ENCODE peak calls at places on chromosomes 5 and 9, in six cellular contexts. H, B, I, Y, E and M are unnamed samples.

GRCh38 chr9:135282001-135282731 is 194.7 kb downstream of the OLFM1 start:
- DNase-seq in H (peak; percentile 41), B (peak; percentile 32), I (peak; percentile 73), Y (no peak), E (no peak), M (no peak)

GRCh38 chr9:110980261-110980660 is 58.0 kb downstream of the LPAR1 start:
- DNase-seq in H (no peak), B (no peak), I (no peak), Y (no peak), E (no peak), M (no peak)

GRCh38 chr5:89313044-89313443 is 430.1 kb upstream of the MEF2C start:
- DNase-seq in H (peak; percentile 77), B (no peak), I (no peak), Y (no peak), E (no peak), M (no peak)

GRCh38 chr5:124649548-124650501 is 96.6 kb downstream of the ZNF608 start:
- DNase-seq in H (peak; percentile 90), B (no peak), I (peak; percentile 73), Y (peak; percentile 82), E (no peak), M (peak; percentile 71)

GRCh38 chr9:84002344-84002743 is 21.7 kb downstream of the RMI1 start:
- DNase-seq in H (peak; percentile 12), B (no peak), I (no peak), Y (no peak), E (no peak), M (no peak)

GRCh38 chr9:76701441-76702031 is 62.7 kb upstream of the PCA3 start:
- DNase-seq in H (no peak), B (no peak), I (no peak), Y (no peak), E (no peak), M (no peak)

GRCh38 chr5:3602713-3603502 is 7.3 kb downstream of the IRX1 start:
- DNase-seq in H (peak; percentile 17), B (no peak), I (peak; percentile 45), Y (no peak), E (no peak), M (no peak)

GRCh38 chr5:9437741-9438240 is 108.1 kb downstream of the SEMA5A start:
- DNase-seq in H (peak; percentile 88), B (no peak), I (no peak), Y (peak; percentile 72), E (no peak), M (no peak)

GRCh38 chr9:111271481-111272080 is 58.4 kb downstream of the OR2K2 start:
- DNase-seq in H (peak; percentile 63), B (no peak), I (no peak), Y (no peak), E (no peak), M (no peak)

GRCh38 chr5:135158982-135159381 is 125.0 kb upstream of the PITX1 start:
- DNase-seq in H (no peak), B (no peak), I (no peak), Y (no peak), E (no peak), M (no peak)

GRCh38 chr5:167786871-167787568 is 504.4 kb upstream of the WWC1 start:
- DNase-seq in H (no peak), B (no peak), I (no peak), Y (no peak), E (no peak), M (no peak)

GRCh38 chr5:68484307-68485068 is 268.9 kb downstream of the PIK3R1 start:
- DNase-seq in H (peak; percentile 66), B (no peak), I (no peak), Y (peak; percentile 84), E (no peak), M (no peak)

GRCh38 chr5:115453391-115454095 is 91.0 kb downstream of the FEM1C start:
- DNase-seq in H (no peak), B (no peak), I (no peak), Y (no peak), E (no peak), M (no peak)

GRCh38 chr5:121660142-121660541 is 191.5 kb upstream of the FTMT start:
- DNase-seq in H (no peak), B (no peak), I (no peak), Y (no peak), E (no peak), M (no peak)

GRCh38 chr5:10289353-10289752 is 18.3 kb downstream of the CMBL start:
- DNase-seq in H (no peak), B (no peak), I (no peak), Y (no peak), E (no peak), M (no peak)

GRCh38 chr9:89234636-89235035 is 56.0 kb upstream of the SHC3 start:
- DNase-seq in H (peak; percentile 32), B (no peak), I (no peak), Y (no peak), E (peak; percentile 30), M (no peak)

GRCh38 chr5:146365618-146366017 is 27.0 kb downstream of the POU4F3 start:
- DNase-seq in H (no peak), B (no peak), I (no peak), Y (no peak), E (no peak), M (no peak)

GRCh38 chr5:162067651-162068411 is at the start of gene GABRG2:
- DNase-seq in H (no peak), B (no peak), I (no peak), Y (no peak), E (no peak), M (no peak)

GRCh38 chr9:116337015-116337414 is 183.4 kb downstream of the PAPPA start:
- DNase-seq in H (peak; percentile 59), B (no peak), I (no peak), Y (peak; percentile 29), E (no peak), M (no peak)

GRCh38 chr5:132673939-132674630 is at the start of gene IL4:
- DNase-seq in H (no peak), B (no peak), I (no peak), Y (no peak), E (no peak), M (no peak)

GRCh38 chr5:138972230-138972629 is 97.1 kb upstream of the LRRTM2 start:
- DNase-seq in H (no peak), B (no peak), I (no peak), Y (no peak), E (no peak), M (no peak)

GRCh38 chr5:120432861-120433260 is 31.2 kb upstream of the PRR16 start:
- DNase-seq in H (no peak), B (no peak), I (no peak), Y (no peak), E (no peak), M (no peak)

GRCh38 chr5:120436996-120437395 is 27.1 kb upstream of the PRR16 start:
- DNase-seq in H (peak; percentile 56), B (no peak), I (no peak), Y (peak; percentile 50), E (no peak), M (no peak)

GRCh38 chr5:120430572-120430971 is 33.5 kb upstream of the PRR16 start:
- DNase-seq in H (no peak), B (no peak), I (no peak), Y (no peak), E (no peak), M (no peak)

GRCh38 chr5:120435129-120435528 is 29.0 kb upstream of the PRR16 start:
- DNase-seq in H (no peak), B (no peak), I (no peak), Y (no peak), E (no peak), M (no peak)
- TF ChIP-seq CTCF in H (no peak), B (no peak), I (no peak), Y (no peak), E (no peak), M (no peak)

DNA sequence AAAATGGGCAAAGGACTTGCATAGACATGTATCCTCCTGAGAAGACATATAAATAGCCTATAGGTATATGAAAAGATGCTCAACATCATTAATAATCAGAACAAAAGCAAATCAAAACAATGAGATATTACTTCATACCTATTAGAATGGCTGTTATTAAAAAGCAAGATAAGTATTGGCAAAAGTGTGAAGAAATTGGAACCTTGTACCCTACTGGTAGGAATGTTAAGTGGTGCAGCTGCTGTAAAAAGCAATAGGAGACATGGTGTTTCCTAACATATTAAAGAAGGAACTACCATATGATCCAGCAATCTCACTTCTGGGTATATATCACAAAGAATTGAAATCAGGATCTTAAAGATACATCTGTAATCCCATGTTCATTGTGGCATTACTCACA is 69.8 kb upstream of the PRR16 start:
- DNase-seq in H (no peak), B (no peak), I (no peak), Y (no peak), E (no peak), M (no peak)
- TF ChIP-seq CTCF in H (peak; percentile 3), B (no peak), I (no peak), Y (no peak), E (peak; percentile 33), M (no peak)

DNA sequence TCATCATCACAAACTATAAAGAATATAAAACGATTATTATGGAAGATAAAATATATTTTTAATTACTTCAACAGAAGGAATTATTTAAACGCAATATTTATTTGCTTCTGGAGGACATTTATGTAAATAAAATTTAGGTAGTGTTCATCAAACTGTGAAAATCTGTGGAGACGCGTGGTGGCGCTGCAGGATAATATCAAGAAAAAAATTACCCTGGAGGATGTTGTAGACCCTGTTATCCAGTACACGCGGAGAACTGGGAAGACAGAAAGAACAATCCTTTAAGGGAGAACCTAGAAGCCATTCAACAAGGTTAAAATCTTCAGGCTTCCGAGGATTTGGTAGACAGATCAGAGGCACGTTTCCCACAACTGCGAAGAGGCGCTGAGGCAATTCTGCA is at the start of gene PCDHB12:
- DNase-seq in H (peak; percentile 9), B (no peak), I (no peak), Y (no peak), E (no peak), M (no peak)
- TF ChIP-seq CTCF in H (no peak), B (no peak), I (peak; percentile 53), Y (peak; percentile 10), E (peak; percentile 50), M (no peak)

GRCh38 chr5:158133369-158133768 is 274.4 kb upstream of the CLINT1 start:
- DNase-seq in H (no peak), B (no peak), I (no peak), Y (no peak), E (no peak), M (no peak)
- TF ChIP-seq CTCF in H (no peak), B (no peak), I (no peak), Y (no peak), E (no peak), M (no peak)

GRCh38 chr9:130769004-130769403 is 66.0 kb upstream of the ABL1 start:
- DNase-seq in H (no peak), B (no peak), I (no peak), Y (no peak), E (no peak), M (no peak)

GRCh38 chr9:130772185-130772584 is 62.9 kb upstream of the ABL1 start:
- DNase-seq in H (no peak), B (no peak), I (no peak), Y (no peak), E (no peak), M (no peak)

GRCh38 chr9:130768265-130768664 is 66.8 kb upstream of the ABL1 start:
- DNase-seq in H (peak; percentile 41), B (no peak), I (no peak), Y (no peak), E (no peak), M (no peak)

GRCh38 chr9:130770093-130770492 is 65.0 kb upstream of the ABL1 start:
- DNase-seq in H (no peak), B (no peak), I (no peak), Y (no peak), E (no peak), M (no peak)

GRCh38 chr9:130770679-130771442 is 64.2 kb upstream of the ABL1 start:
- DNase-seq in H (peak; percentile 87), B (no peak), I (no peak), Y (no peak), E (no peak), M (no peak)
- TF ChIP-seq CTCF in H (peak; percentile 56), B (no peak), I (peak; percentile 76), Y (peak; percentile 62), E (peak; percentile 73), M (peak; percentile 64)

GRCh38 chr5:90803376-90803775 is 244.8 kb downstream of the ADGRV1 start:
- DNase-seq in H (no peak), B (no peak), I (no peak), Y (no peak), E (no peak), M (no peak)
- TF ChIP-seq CTCF in H (no peak), B (no peak), I (no peak), Y (no peak), E (no peak), M (no peak)